ENCODE peak calls at places on chromosomes 4 and X, in ten cellular contexts. Q, G, Y, F, L, R, U, E, S and Z are unnamed samples.
A peak's percentile ranks its signal among the peaks of the same experiment; 100 is the strongest.

GRCh38 chr4:169314906-169315305 is 44.1 kb upstream of the SH3RF1 start:
- DNase-seq in G (peak; percentile 82), U (peak; percentile 92), F (peak; percentile 39), S (peak; percentile 91), E (peak; percentile 90), Q (peak; percentile 37), L (peak; percentile 62), R (peak; percentile 70), Y (peak; percentile 25), Z (peak; percentile 93)

GRCh38 chr4:6221851-6222760 is 21.8 kb upstream of the JAKMIP1 start:
- DNase-seq in S (no peak), Y (no peak), U (peak; percentile 72), E (no peak), Q (peak; percentile 29), L (peak; percentile 42), R (no peak), F (no peak), G (no peak), Z (peak; percentile 16)

GRCh38 chrX:68833855-68834331 is 5.1 kb downstream of the EFNB1 start:
- DNase-seq in Y (no peak), L (peak; percentile 12), Q (no peak), E (no peak), R (no peak), S (no peak), F (peak; percentile 7), G (peak; percentile 11), U (peak; percentile 13), Z (peak; percentile 57)

GRCh38 chr4:147829401-147830101 is 97.7 kb downstream of the ARHGAP10 start:
- DNase-seq in S (no peak), G (peak; percentile 82), L (no peak), E (no peak), Y (no peak), F (peak; percentile 54), R (peak; percentile 59), U (peak; percentile 51), Q (no peak), Z (peak; percentile 49)

GRCh38 chr4:2598661-2599654 is 62.5 kb downstream of the FAM193A start:
- DNase-seq in S (no peak), E (no peak), F (peak; percentile 15), L (peak; percentile 37), Q (no peak), G (no peak), Y (no peak), U (no peak), R (peak; percentile 19), Z (peak; percentile 46)

GRCh38 chrX:68343551-68343950 is 89.7 kb downstream of the OPHN1 start:
- DNase-seq in E (no peak), R (peak; percentile 72), Y (no peak), G (no peak), S (no peak), F (no peak), Q (no peak), L (no peak), U (no peak), Z (no peak)

GRCh38 chrX:31508338-31508737 is 436.5 kb upstream of the FTHL17 start:
- DNase-seq in R (peak; percentile 60), Y (no peak), E (no peak), F (no peak), G (no peak), L (no peak), S (peak; percentile 8), Q (no peak), U (peak; percentile 25), Z (peak; percentile 8)

GRCh38 chr4:67871867-67872266 is 11.9 kb downstream of the TMPRSS11D start:
- DNase-seq in U (no peak), Y (no peak), F (no peak), L (no peak), S (peak; percentile 24), G (no peak), R (peak; percentile 61), E (no peak), Q (peak; percentile 37), Z (no peak)

GRCh38 chr4:136927172-136927571 is 605.1 kb downstream of the PCDH18 start:
- DNase-seq in L (no peak), E (no peak), U (peak; percentile 27), G (no peak), R (peak; percentile 12), Y (no peak), Q (peak; percentile 37), F (no peak), S (no peak), Z (no peak)

DNA sequence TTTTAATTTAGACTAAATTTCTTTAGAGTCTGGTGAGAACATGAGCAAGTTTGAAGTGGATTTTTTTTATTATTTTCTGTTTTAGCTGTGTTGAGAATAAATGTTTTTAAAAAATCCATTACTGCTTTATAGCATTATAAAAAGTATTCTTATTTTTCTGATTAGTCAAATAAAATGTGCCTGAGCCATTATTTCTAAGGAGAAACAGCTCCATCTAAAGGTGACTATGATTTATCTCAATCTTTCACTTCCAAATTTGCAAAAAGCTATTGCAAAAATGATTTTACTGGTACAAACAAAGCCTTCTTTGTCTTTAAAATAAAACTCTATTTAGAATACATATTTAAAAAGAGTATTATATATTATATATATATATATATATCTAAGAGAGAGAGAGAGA is 959.2 kb downstream of the FAM133A start:
- DNase-seq in G (no peak), L (no peak), U (no peak), F (no peak), R (no peak), Q (no peak), E (no peak), S (no peak), Y (no peak), Z (no peak)
- TF ChIP-seq POLR2A in G (no peak), L (no peak), U (no peak), F (no peak), R (no peak), Q (no peak), E (no peak), S (no peak), Y (no peak), Z (no peak)

GRCh38 chrX:40093586-40093985 is 4.2 kb downstream of the BCOR start:
- DNase-seq in S (no peak), E (no peak), F (no peak), Y (no peak), Q (no peak), U (no peak), G (no peak), L (no peak), R (no peak), Z (no peak)

GRCh38 chrX:40095588-40096394 is 2.0 kb downstream of the BCOR start:
- DNase-seq in F (no peak), L (no peak), Q (no peak), U (no peak), E (no peak), R (no peak), S (no peak), G (peak; percentile 29), Y (no peak), Z (no peak)

GRCh38 chrX:40096395-40097091 is 1.2 kb downstream of the BCOR start:
- DNase-seq in G (peak; percentile 46), S (no peak), Y (no peak), L (no peak), U (peak; percentile 53), R (peak; percentile 45), F (peak; percentile 47), Q (no peak), E (no peak), Z (peak; percentile 61)

GRCh38 chrX:40094041-40094899 is 3.5 kb downstream of the BCOR start:
- DNase-seq in U (peak; percentile 40), R (peak; percentile 55), Y (no peak), F (peak; percentile 40), S (no peak), E (no peak), L (no peak), Q (no peak), G (peak; percentile 80), Z (peak; percentile 60)

GRCh38 chrX:40094900-40095587 is 2.7 kb downstream of the BCOR start:
- DNase-seq in E (no peak), R (no peak), G (no peak), L (no peak), S (no peak), F (no peak), Y (no peak), U (no peak), Q (no peak), Z (no peak)
- H3K27ac ChIP-seq in E (peak overlapping the region; percentile 91), R (peak overlapping the region; percentile 10), G (peak overlapping the region; percentile 89), L (peak overlapping the region; percentile 96), S (no peak overlapping the region), F (peak overlapping the region; percentile 91), Y (peak overlapping the region; percentile 92), U (peak overlapping the region; percentile 89), Q (peak overlapping the region; percentile 66), Z (peak overlapping the region; percentile 94)

GRCh38 chrX:48695524-48695875 is 1.0 kb upstream of the SUV39H1 start:
- DNase-seq in L (no peak), G (no peak), R (peak; percentile 28), S (no peak), Q (no peak), E (no peak), U (no peak), Y (no peak), F (no peak), Z (no peak)

GRCh38 chrX:48696301-48697181 is at the start of gene SUV39H1:
- DNase-seq in S (peak; percentile 71), F (peak; percentile 86), L (peak; percentile 92), Y (peak; percentile 76), R (peak; percentile 81), G (peak; percentile 90), Q (peak; percentile 64), U (peak; percentile 90), E (peak; percentile 94), Z (peak; percentile 91)

GRCh38 chrX:48695925-48696300 is 621 bp upstream of the SUV39H1 start:
- DNase-seq in U (no peak), G (no peak), S (no peak), R (no peak), Y (no peak), E (no peak), L (no peak), F (no peak), Q (no peak), Z (no peak)

GRCh38 chrX:48698306-48698705 is 1.8 kb downstream of the SUV39H1 start:
- DNase-seq in E (no peak), Y (no peak), S (no peak), F (no peak), Q (no peak), R (no peak), G (no peak), U (no peak), L (no peak), Z (no peak)

GRCh38 chrX:48697182-48697727 is 721 bp downstream of the SUV39H1 start:
- DNase-seq in U (no peak), Y (no peak), R (no peak), S (no peak), L (no peak), G (no peak), Q (no peak), E (no peak), F (no peak), Z (no peak)
- TF ChIP-seq POLR2A in U (no peak), Y (no peak), R (no peak), S (no peak), L (no peak), G (no peak), Q (peak; percentile 21), E (no peak), F (no peak), Z (no peak)

DNA sequence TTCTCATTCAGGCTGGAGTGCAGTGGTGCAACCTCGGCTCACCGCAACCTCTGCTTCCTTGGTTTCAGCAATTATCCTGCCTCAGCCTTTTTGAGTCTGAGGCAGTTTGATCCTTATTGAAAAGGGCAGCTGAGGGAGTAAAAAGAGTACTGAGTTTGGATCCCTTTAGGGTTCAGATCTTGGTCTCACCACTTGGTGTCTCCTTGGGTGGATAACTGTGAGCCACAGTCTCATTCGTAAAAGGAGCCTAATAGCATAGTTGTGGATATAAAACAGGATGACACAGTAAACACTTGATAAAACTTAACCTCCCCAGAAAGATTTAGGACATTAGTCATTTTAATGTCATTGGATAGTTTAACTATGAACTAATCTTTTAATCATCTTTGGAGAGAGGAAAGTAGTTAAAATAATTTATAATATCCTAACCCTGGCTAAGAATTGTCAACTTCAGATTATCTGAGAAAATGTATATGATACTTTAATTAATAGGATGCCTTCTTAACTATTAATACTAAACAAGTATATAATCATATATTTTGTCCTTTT is 173.1 kb downstream of the ANK2 start:
- DNase-seq in U (no peak), L (no peak), S (no peak), Y (no peak), E (no peak), F (no peak), R (peak; percentile 38), G (no peak), Q (no peak), Z (no peak)
- H3K27ac ChIP-seq in U (no peak overlapping the region), L (no peak overlapping the region), S (no peak overlapping the region), Y (no peak overlapping the region), E (no peak overlapping the region), F (no peak overlapping the region), R (peak overlapping the region; percentile 49), G (no peak overlapping the region), Q (no peak overlapping the region), Z (no peak overlapping the region)